ENCODE peak calls at places on chromosomes 7 and 10, in seven cellular contexts. Y is sigmoid colon; Q is NCI-H1105 treated with DMSO at 0.1 percent for 48 hours; S is chondrocyte; H is NCI-H1417; X is tibial artery; L is activated T-cell treated with anti-CD3 and anti-CD28 coated beads, Interleukin-2, amount 50 U/mL, for 72 hours. E is an unnamed sample.

GRCh38 chr7:100642534-100642907 is 1.2 kb upstream of the TFR2 start:
- DNase-seq in Q (no peak), S (no peak), H (peak; percentile 15), Y (no peak), X (no peak), L (peak; percentile 19), E (no peak)

GRCh38 chr10:84054743-84055142 is 84.6 kb upstream of the GHITM start:
- DNase-seq in H (no peak), L (no peak), X (no peak), Q (peak; percentile 49), S (no peak), Y (no peak), E (no peak)

GRCh38 chr7:107879400-107880035 is 11.5 kb upstream of the DLD start:
- DNase-seq in Y (no peak), Q (peak; percentile 75), H (peak; percentile 60), L (peak; percentile 23), X (no peak), S (no peak), E (no peak)

GRCh38 chr10:120646159-120646558 is 189.1 kb downstream of the PLPP4 start:
- DNase-seq in Q (no peak), X (no peak), Y (no peak), H (no peak), S (no peak), L (no peak), E (no peak)

GRCh38 chr10:109978481-109978880 is 29.3 kb upstream of the ADD3 start:
- DNase-seq in S (no peak), H (no peak), L (peak; percentile 59), Y (no peak), X (peak; percentile 58), Q (no peak), E (no peak)

GRCh38 chr10:61688551-61689308 is 26.0 kb downstream of the CABCOCO1 start:
- DNase-seq in L (no peak), Q (no peak), X (no peak), Y (no peak), S (no peak), H (no peak), E (no peak)

GRCh38 chr10:78570633-78571032 is 498.1 kb upstream of the ZMIZ1 start:
- DNase-seq in L (no peak), H (no peak), Y (peak; percentile 61), X (no peak), S (no peak), Q (no peak), E (peak; percentile 3)

GRCh38 chr7:128919881-128920789 is 9.6 kb upstream of the KCP start:
- DNase-seq in L (no peak), X (no peak), Y (peak; percentile 49), H (no peak), Q (no peak), S (no peak), E (no peak)

GRCh38 chr10:128095023-128095752 is 31.0 kb downstream of the MKI67 start:
- DNase-seq in H (no peak), Q (no peak), L (peak; percentile 50), Y (no peak), X (no peak), S (no peak), E (no peak)

GRCh38 chr10:17709492-17709891 is 42.5 kb upstream of the TMEM236 start:
- DNase-seq in S (no peak), H (no peak), Q (no peak), Y (no peak), X (no peak), L (no peak), E (no peak)

GRCh38 chr7:22361795-22362194 is 4.8 kb upstream of the RAPGEF5 start:
- DNase-seq in S (no peak), Q (peak; percentile 86), Y (no peak), H (no peak), X (no peak), L (no peak), E (peak; percentile 7)

GRCh38 chr10:130427216-130427722 is 291.1 kb downstream of the GLRX3 start:
- DNase-seq in S (no peak), Q (no peak), H (no peak), Y (no peak), L (no peak), X (no peak), E (no peak)

GRCh38 chr10:126177414-126178030 is 210.8 kb downstream of the ADAM12 start:
- DNase-seq in L (no peak), X (no peak), Q (no peak), S (no peak), H (no peak), Y (no peak), E (no peak)

GRCh38 chr10:76432274-76433012 is 1001.0 kb downstream of the LRMDA start:
- DNase-seq in X (peak; percentile 72), S (no peak), L (no peak), Q (no peak), Y (peak; percentile 80), H (no peak), E (no peak)

GRCh38 chr7:109763611-109764010 is 1193.9 kb downstream of the DNAJB9 start:
- DNase-seq in Y (no peak), S (no peak), H (no peak), Q (peak; percentile 38), L (no peak), X (no peak), E (no peak)

GRCh38 chr10:50367732-50368131 is 116.4 kb upstream of the ASAH2 start:
- DNase-seq in X (no peak), L (peak; percentile 4), H (peak; percentile 0), Q (no peak), Y (no peak), S (no peak), E (no peak)

GRCh38 chr7:13077466-13077865 is 390.0 kb downstream of the ARL4A start:
- DNase-seq in H (no peak), S (no peak), X (no peak), L (no peak), Y (no peak), Q (no peak), E (no peak)

GRCh38 chr10:119384127-119384526 is 158.4 kb downstream of the RGS10 start:
- DNase-seq in H (no peak), S (no peak), Y (no peak), Q (no peak), X (no peak), L (no peak), E (no peak)

GRCh38 chr7:96084880-96085551 is 236.9 kb downstream of the SLC25A13 start:
- DNase-seq in X (no peak), Q (peak; percentile 92), S (no peak), H (no peak), Y (no peak), L (no peak), E (no peak)

GRCh38 chr10:15313844-15314243 is 57.2 kb downstream of the FAM171A1 start:
- DNase-seq in S (no peak), Q (no peak), L (no peak), X (no peak), H (no peak), Y (peak; percentile 73), E (no peak)

E was measured in DMS79.